ENCODE peak calls at places on chromosomes 3 and 15, in seven cellular contexts. One of them, this sample, is unnamed.

GRCh38 chr15:51558421-51558820 is 64.2 kb downstream of the DMXL2 start:
- DNase-seq in transverse colon: no peak
- DNase-seq in H9: no peak
- DNase-seq in upper lobe of right lung: no peak
- DNase-seq in body of pancreas: no peak
- DNase-seq in tibial artery: no peak
- DNase-seq in colonic mucosa: no peak
- DNase-seq in this sample: no peak

GRCh38 chr3:63309780-63310179 is 31.7 kb downstream of the SYNPR start:
- DNase-seq in upper lobe of right lung: no peak
- DNase-seq in H9: no peak
- DNase-seq in body of pancreas: no peak
- DNase-seq in colonic mucosa: no peak
- DNase-seq in tibial artery: no peak
- DNase-seq in transverse colon: no peak
- DNase-seq in this sample: no peak

GRCh38 chr3:128742821-128743594 is 17.0 kb downstream of the RAB7A start:
- DNase-seq in upper lobe of right lung: no peak
- DNase-seq in tibial artery: no peak
- DNase-seq in body of pancreas: no peak
- DNase-seq in H9: no peak
- DNase-seq in colonic mucosa: no peak
- DNase-seq in transverse colon: no peak
- DNase-seq in this sample: no peak

GRCh38 chr3:43953814-43954241 is 263.1 kb downstream of the ABHD5 start:
- DNase-seq in upper lobe of right lung: no peak
- DNase-seq in body of pancreas: no peak
- DNase-seq in tibial artery: no peak
- DNase-seq in colonic mucosa: no peak
- DNase-seq in transverse colon: no peak
- DNase-seq in H9: no peak
- DNase-seq in this sample: no peak

GRCh38 chr3:69294014-69294771 is 91.7 kb downstream of the FRMD4B start:
- DNase-seq in upper lobe of right lung: no peak
- DNase-seq in H9: no peak
- DNase-seq in colonic mucosa: no peak
- DNase-seq in body of pancreas: no peak
- DNase-seq in tibial artery: no peak
- DNase-seq in transverse colon: no peak
- DNase-seq in this sample: no peak

GRCh38 chr15:76181705-76182107 is 121.9 kb downstream of the TMEM266 start:
- DNase-seq in tibial artery: no peak
- DNase-seq in body of pancreas: no peak
- DNase-seq in colonic mucosa: no peak
- DNase-seq in upper lobe of right lung: no peak
- DNase-seq in H9: no peak
- DNase-seq in transverse colon: no peak
- DNase-seq in this sample: no peak

GRCh38 chr3:136251511-136251910 is 1.4 kb downstream of the PCCB start:
- DNase-seq in H9: no peak
- DNase-seq in tibial artery: no peak
- DNase-seq in transverse colon: no peak
- DNase-seq in upper lobe of right lung: no peak
- DNase-seq in colonic mucosa: no peak
- DNase-seq in body of pancreas: no peak
- DNase-seq in this sample: no peak

GRCh38 chr3:163043074-163043473 is 1546.5 kb downstream of the OTOL1 start:
- DNase-seq in tibial artery: no peak
- DNase-seq in body of pancreas: no peak
- DNase-seq in transverse colon: no peak
- DNase-seq in colonic mucosa: no peak
- DNase-seq in upper lobe of right lung: no peak
- DNase-seq in H9: no peak
- DNase-seq in this sample: no peak

GRCh38 chr15:58771621-58772235 is 626 bp downstream of the MINDY2 start:
- DNase-seq in upper lobe of right lung: peak; percentile 75
- DNase-seq in body of pancreas: peak; percentile 58
- DNase-seq in tibial artery: peak; percentile 80
- DNase-seq in H9: peak; percentile 70
- DNase-seq in transverse colon: peak; percentile 54
- DNase-seq in colonic mucosa: peak; percentile 76
- DNase-seq in this sample: peak; percentile 34

GRCh38 chr3:47244531-47245100 is 38.0 kb downstream of the KIF9 start:
- DNase-seq in transverse colon: no peak
- DNase-seq in colonic mucosa: no peak
- DNase-seq in body of pancreas: no peak
- DNase-seq in tibial artery: no peak
- DNase-seq in upper lobe of right lung: peak; percentile 47
- DNase-seq in H9: no peak
- DNase-seq in this sample: no peak

GRCh38 chr3:53842436-53843194 is 3.6 kb downstream of the CHDH start:
- DNase-seq in colonic mucosa: peak; percentile 90
- DNase-seq in H9: peak; percentile 41
- DNase-seq in transverse colon: peak; percentile 79
- DNase-seq in upper lobe of right lung: no peak
- DNase-seq in tibial artery: no peak
- DNase-seq in body of pancreas: peak; percentile 88
- DNase-seq in this sample: no peak

GRCh38 chr15:98653686-98654085 is 5.3 kb downstream of the IGF1R start:
- DNase-seq in colonic mucosa: no peak
- DNase-seq in upper lobe of right lung: no peak
- DNase-seq in H9: no peak
- DNase-seq in body of pancreas: no peak
- DNase-seq in tibial artery: no peak
- DNase-seq in transverse colon: no peak
- DNase-seq in this sample: no peak

GRCh38 chr3:100096866-100097265 is 17.4 kb downstream of the FILIP1L start:
- DNase-seq in colonic mucosa: no peak
- DNase-seq in H9: no peak
- DNase-seq in upper lobe of right lung: no peak
- DNase-seq in tibial artery: no peak
- DNase-seq in transverse colon: no peak
- DNase-seq in body of pancreas: no peak
- DNase-seq in this sample: no peak

GRCh38 chr3:27714692-27715453 is 7.2 kb downstream of the EOMES start:
- DNase-seq in tibial artery: no peak
- DNase-seq in H9: peak; percentile 64
- DNase-seq in body of pancreas: no peak
- DNase-seq in transverse colon: peak; percentile 68
- DNase-seq in upper lobe of right lung: peak; percentile 77
- DNase-seq in colonic mucosa: peak; percentile 61
- DNase-seq in this sample: no peak

GRCh38 chr15:33569036-33569435 is 258.3 kb downstream of the RYR3 start:
- DNase-seq in transverse colon: no peak
- DNase-seq in H9: no peak
- DNase-seq in colonic mucosa: no peak
- DNase-seq in tibial artery: no peak
- DNase-seq in upper lobe of right lung: no peak
- DNase-seq in body of pancreas: no peak
- DNase-seq in this sample: no peak

GRCh38 chr3:40477671-40478070 is 749 bp downstream of the ZNF619 start:
- DNase-seq in tibial artery: no peak
- DNase-seq in body of pancreas: no peak
- DNase-seq in H9: no peak
- DNase-seq in colonic mucosa: no peak
- DNase-seq in transverse colon: no peak
- DNase-seq in upper lobe of right lung: no peak
- DNase-seq in this sample: no peak

GRCh38 chr3:16264174-16264707 is 502 bp downstream of the DPH3 start:
- DNase-seq in body of pancreas: no peak
- DNase-seq in upper lobe of right lung: no peak
- DNase-seq in colonic mucosa: no peak
- DNase-seq in H9: no peak
- DNase-seq in transverse colon: no peak
- DNase-seq in tibial artery: no peak
- DNase-seq in this sample: no peak

GRCh38 chr15:70902105-70902504 is 9.5 kb downstream of the LRRC49 start:
- DNase-seq in upper lobe of right lung: no peak
- DNase-seq in body of pancreas: no peak
- DNase-seq in colonic mucosa: peak; percentile 31
- DNase-seq in H9: no peak
- DNase-seq in transverse colon: peak; percentile 30
- DNase-seq in tibial artery: no peak
- DNase-seq in this sample: no peak

GRCh38 chr15:39426552-39427532 is 154.0 kb upstream of the THBS1 start:
- DNase-seq in transverse colon: peak; percentile 38
- DNase-seq in tibial artery: peak; percentile 75
- DNase-seq in colonic mucosa: no peak
- DNase-seq in upper lobe of right lung: peak; percentile 73
- DNase-seq in H9: no peak
- DNase-seq in body of pancreas: no peak
- DNase-seq in this sample: peak; percentile 41

GRCh38 chr3:183944790-183945189 is 60.1 kb upstream of the PARL start:
- DNase-seq in colonic mucosa: no peak
- DNase-seq in tibial artery: no peak
- DNase-seq in upper lobe of right lung: no peak
- DNase-seq in body of pancreas: no peak
- DNase-seq in transverse colon: no peak
- DNase-seq in H9: no peak
- DNase-seq in this sample: no peak

GRCh38 chr3:48088056-48088748 is 72.0 kb upstream of the MAP4 start:
- DNase-seq in transverse colon: no peak
- DNase-seq in body of pancreas: no peak
- DNase-seq in upper lobe of right lung: no peak
- DNase-seq in H9: peak; percentile 38
- DNase-seq in colonic mucosa: peak; percentile 46
- DNase-seq in tibial artery: no peak
- DNase-seq in this sample: peak; percentile 55

GRCh38 chr15:94040523-94041248 is 190.7 kb upstream of the MCTP2 start:
- DNase-seq in tibial artery: no peak
- DNase-seq in transverse colon: no peak
- DNase-seq in colonic mucosa: no peak
- DNase-seq in upper lobe of right lung: no peak
- DNase-seq in body of pancreas: no peak
- DNase-seq in H9: no peak
- DNase-seq in this sample: no peak
- TF ChIP-seq CTCF in tibial artery: no peak
- TF ChIP-seq CTCF in transverse colon: no peak
- TF ChIP-seq CTCF in colonic mucosa: no peak
- TF ChIP-seq CTCF in upper lobe of right lung: no peak
- TF ChIP-seq CTCF in body of pancreas: no peak
- TF ChIP-seq CTCF in H9: peak; percentile 19
- TF ChIP-seq CTCF in this sample: no peak

GRCh38 chr15:92887869-92888268 is 12.3 kb upstream of the CHD2 start:
- DNase-seq in H9: no peak
- DNase-seq in body of pancreas: no peak
- DNase-seq in upper lobe of right lung: no peak
- DNase-seq in transverse colon: no peak
- DNase-seq in tibial artery: no peak
- DNase-seq in colonic mucosa: no peak
- DNase-seq in this sample: no peak
- H3K4me1 ChIP-seq in H9: no peaks in the 10 kb centered on the region
- H3K4me1 ChIP-seq in body of pancreas: peaks cover 38% of the 10 kb centered on the region
- H3K4me1 ChIP-seq in upper lobe of right lung: peaks cover 56% of the 10 kb centered on the region
- H3K4me1 ChIP-seq in transverse colon: peaks cover 7% of the 10 kb centered on the region
- H3K4me1 ChIP-seq in tibial artery: peaks cover 65% of the 10 kb centered on the region
- H3K4me1 ChIP-seq in colonic mucosa: peaks cover 3% of the 10 kb centered on the region
- H3K4me1 ChIP-seq in this sample: peaks cover 34% of the 10 kb centered on the region

DNA sequence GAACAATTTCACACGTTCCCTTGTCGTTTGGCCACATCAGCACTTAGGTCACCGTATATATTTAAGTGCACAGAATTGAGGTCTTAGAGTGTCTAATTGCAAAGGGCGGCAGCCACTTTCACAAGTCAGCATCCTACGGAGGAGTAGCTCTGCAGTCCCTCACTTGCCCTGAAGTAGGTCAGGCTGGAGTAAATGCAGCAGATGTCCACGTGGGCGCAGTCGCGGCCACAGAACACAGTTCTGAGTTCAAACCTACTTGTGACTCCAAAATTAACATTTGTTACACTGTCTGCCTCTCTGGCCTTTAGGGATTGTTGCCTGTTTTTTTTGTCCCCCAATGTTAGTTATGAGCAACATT is 85.8 kb downstream of the PDCD6IP start:
- DNase-seq in colonic mucosa: no peak
- DNase-seq in body of pancreas: no peak
- DNase-seq in H9: peak; percentile 44
- DNase-seq in upper lobe of right lung: no peak
- DNase-seq in tibial artery: no peak
- DNase-seq in transverse colon: no peak
- DNase-seq in this sample: no peak
- TF ChIP-seq CTCF in colonic mucosa: no peak
- TF ChIP-seq CTCF in body of pancreas: peak; percentile 18
- TF ChIP-seq CTCF in H9: peak; percentile 10
- TF ChIP-seq CTCF in upper lobe of right lung: no peak
- TF ChIP-seq CTCF in tibial artery: no peak
- TF ChIP-seq CTCF in transverse colon: no peak
- TF ChIP-seq CTCF in this sample: peak; percentile 19

GRCh38 chr15:67156834-67157233 is 91.4 kb downstream of the SMAD3 start:
- DNase-seq in transverse colon: no peak
- DNase-seq in tibial artery: peak; percentile 12
- DNase-seq in upper lobe of right lung: no peak
- DNase-seq in H9: no peak
- DNase-seq in body of pancreas: no peak
- DNase-seq in colonic mucosa: no peak
- DNase-seq in this sample: no peak

GRCh38 chr15:67161412-67161811 is 93.0 kb downstream of the AAGAB start:
- DNase-seq in body of pancreas: no peak
- DNase-seq in tibial artery: peak; percentile 24
- DNase-seq in transverse colon: no peak
- DNase-seq in upper lobe of right lung: no peak
- DNase-seq in colonic mucosa: no peak
- DNase-seq in H9: no peak
- DNase-seq in this sample: no peak

GRCh38 chr15:67158367-67158766 is 93.0 kb downstream of the SMAD3 start:
- DNase-seq in upper lobe of right lung: no peak
- DNase-seq in H9: no peak
- DNase-seq in body of pancreas: no peak
- DNase-seq in tibial artery: peak; percentile 56
- DNase-seq in transverse colon: no peak
- DNase-seq in colonic mucosa: no peak
- DNase-seq in this sample: no peak

GRCh38 chr15:67156426-67156825 is 91.0 kb downstream of the SMAD3 start:
- DNase-seq in H9: no peak
- DNase-seq in tibial artery: no peak
- DNase-seq in transverse colon: no peak
- DNase-seq in body of pancreas: no peak
- DNase-seq in colonic mucosa: no peak
- DNase-seq in upper lobe of right lung: no peak
- DNase-seq in this sample: no peak

DNA sequence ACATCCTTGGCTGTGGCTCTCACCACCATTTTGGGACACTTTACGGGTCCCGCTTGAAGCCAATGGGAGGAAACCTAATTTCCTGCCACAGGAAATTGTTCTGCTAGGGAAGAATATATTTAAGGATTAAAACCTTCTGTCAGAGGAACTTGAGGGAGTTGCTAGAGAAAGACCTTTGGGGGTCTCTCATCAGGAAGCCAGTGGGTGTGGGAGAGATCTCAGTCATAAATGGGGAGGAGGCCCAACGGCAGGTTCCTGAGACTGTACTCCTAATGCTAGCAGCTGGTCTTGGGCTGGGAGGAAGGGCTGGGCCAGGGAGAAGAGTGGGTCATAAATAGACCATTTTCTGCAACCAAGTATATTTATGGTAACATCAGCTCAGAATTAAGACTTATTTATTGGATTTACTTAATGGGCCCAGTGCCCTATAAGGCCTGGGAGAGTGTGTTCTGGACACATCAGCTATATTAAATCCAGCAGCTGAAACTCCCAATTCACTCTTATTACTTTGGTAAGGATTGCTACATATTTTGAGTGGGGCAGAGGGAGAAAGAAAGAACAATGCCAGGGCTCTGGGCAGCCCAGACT is 92.5 kb downstream of the SMAD3 start:
- DNase-seq in colonic mucosa: no peak
- DNase-seq in transverse colon: no peak
- DNase-seq in H9: no peak
- DNase-seq in upper lobe of right lung: no peak
- DNase-seq in tibial artery: peak; percentile 25
- DNase-seq in body of pancreas: no peak
- DNase-seq in this sample: no peak
- H3K4me1 ChIP-seq in colonic mucosa: peaks cover 6% of the 10 kb centered on the region
- H3K4me1 ChIP-seq in transverse colon: peaks cover 2% of the 10 kb centered on the region
- H3K4me1 ChIP-seq in H9: no peaks in the 10 kb centered on the region
- H3K4me1 ChIP-seq in upper lobe of right lung: peaks cover 21% of the 10 kb centered on the region
- H3K4me1 ChIP-seq in tibial artery: peaks cover 12% of the 10 kb centered on the region
- H3K4me1 ChIP-seq in body of pancreas: peaks cover 14% of the 10 kb centered on the region
- H3K4me1 ChIP-seq in this sample: peaks cover 69% of the 10 kb centered on the region